ENCODE peak calls at places on chromosomes 4 and X, in seven cellular contexts. N is LHCN-M2; U is AG08396; A is activated CD4-positive, alpha-beta T cell treated with anti-CD3 and anti-CD28 coated beads, Interleukin-2, amount 10 ng/mL, durations not matched to agents 7 days and 5 days; E is NAMALWA; H is A172; J is posterior vena cava. Y is an unnamed sample.

GRCh38 chr4:75672461-75673026 is 667 bp downstream of the G3BP2 start:
- DNase-seq in E (peak), N (peak), H (peak), U (peak), A (peak), J (peak), Y (peak)

GRCh38 chr4:112951362-112951962 is 98.0 kb upstream of the ANK2 start:
- DNase-seq in E (peak), A (no peak), H (no peak), N (peak), U (peak), J (no peak), Y (peak)

GRCh38 chr4:21858971-21859370 is 89.6 kb downstream of the KCNIP4 start:
- DNase-seq in U (peak), A (no peak), J (no peak), E (no peak), H (peak), N (peak), Y (peak)

GRCh38 chrX:110401142-110401541 is 42.5 kb downstream of the RTL9 start:
- DNase-seq in A (no peak), E (peak), J (no peak), N (no peak), U (no peak), H (no peak), Y (no peak)

GRCh38 chrX:11143931-11144678 is 33.0 kb downstream of the HCCS start:
- DNase-seq in A (peak), J (no peak), U (peak), H (peak), N (peak), E (peak), Y (peak)

GRCh38 chr4:137678796-137679195 is 146.5 kb upstream of the PCDH18 start:
- DNase-seq in J (no peak), A (no peak), U (no peak), N (peak), E (no peak), H (no peak), Y (peak)

GRCh38 chr4:169337510-169337909 is 66.8 kb upstream of the SH3RF1 start:
- DNase-seq in E (no peak), H (no peak), J (no peak), N (peak), U (peak), A (no peak), Y (peak)

GRCh38 chrX:107454302-107454701 is 4.8 kb downstream of the FRMPD3 start:
- DNase-seq in J (no peak), N (peak), E (no peak), U (no peak), A (no peak), H (peak), Y (peak)